ENCODE peak calls at places on chromosomes 1 and 21, in six cellular contexts. X is T-helper 2 cell, V is RPMI7951, O is NAMALWA, P is epithelial cell of esophagus, H is retinal pigment epithelial cell. I is an unnamed sample.

GRCh38 chr1:203769505-203770343 is 4.7 kb downstream of the LAX1 start:
- DNase-seq in P (peak; percentile 99), H (peak; percentile 93), O (no peak), V (peak; percentile 60), X (no peak), I (peak; percentile 93)

GRCh38 chr1:18631496-18632217 is 1.0 kb downstream of the PAX7 start:
- DNase-seq in P (no peak), V (no peak), H (no peak), X (no peak), O (no peak), I (no peak)

GRCh38 chr21:27818847-27819246 is 852.0 kb upstream of the ADAMTS5 start:
- DNase-seq in V (no peak), H (no peak), X (no peak), O (no peak), P (peak; percentile 77), I (peak; percentile 75)

GRCh38 chr21:32463367-32463766 is 50.9 kb downstream of the EVA1C start:
- DNase-seq in O (no peak), P (peak; percentile 30), X (no peak), V (peak; percentile 94), H (peak; percentile 85), I (no peak)

GRCh38 chr1:21266119-21266774 is 24.0 kb downstream of the ECE1 start:
- DNase-seq in H (no peak), V (no peak), P (no peak), X (no peak), O (no peak), I (no peak)

GRCh38 chr1:218585565-218586184 is 240.5 kb downstream of the TGFB2 start:
- DNase-seq in P (peak; percentile 82), X (no peak), O (no peak), V (peak; percentile 86), H (peak; percentile 93), I (no peak)

GRCh38 chr1:212609701-212610574 is 1.4 kb downstream of the ATF3 start:
- DNase-seq in X (no peak), O (peak; percentile 22), V (peak; percentile 11), P (no peak), H (no peak), I (no peak)

GRCh38 chr1:1298861-1299685 is 8.7 kb downstream of the ACAP3 start:
- DNase-seq in H (no peak), V (peak; percentile 40), O (peak; percentile 51), P (no peak), X (no peak), I (no peak)

GRCh38 chr1:35660581-35661473 is 19.5 kb upstream of the PSMB2 start:
- DNase-seq in X (no peak), H (peak; percentile 31), P (peak; percentile 66), V (peak; percentile 63), O (peak; percentile 19), I (no peak)

GRCh38 chr1:228358764-228359612 is 47.6 kb downstream of the TRIM11 start:
- DNase-seq in X (no peak), O (no peak), P (no peak), V (no peak), H (no peak), I (no peak)

GRCh38 chr1:205923663-205924435 is 19.4 kb downstream of the SLC26A9 start:
- DNase-seq in P (no peak), H (no peak), O (no peak), X (no peak), V (no peak), I (no peak)

GRCh38 chr1:54583868-54584267 is 35.8 kb downstream of the ACOT11 start:
- DNase-seq in V (no peak), H (no peak), X (no peak), P (no peak), O (no peak), I (no peak)

GRCh38 chr1:184152944-184153343 is 101.4 kb downstream of the TSEN15 start:
- DNase-seq in V (peak; percentile 5), O (no peak), P (no peak), X (no peak), H (no peak), I (no peak)

GRCh38 chr1:61323681-61324328 is 241.4 kb downstream of the NFIA start:
- DNase-seq in O (no peak), H (no peak), X (no peak), V (no peak), P (peak; percentile 86), I (no peak)

GRCh38 chr1:115064461-115064860 is 24.8 kb downstream of the TSPAN2 start:
- DNase-seq in V (no peak), O (no peak), X (no peak), P (no peak), H (no peak), I (no peak)

GRCh38 chr1:165666152-165666551 is 32.2 kb downstream of the ALDH9A1 start:
- DNase-seq in V (peak; percentile 26), O (no peak), X (no peak), H (no peak), P (peak; percentile 8), I (no peak)

GRCh38 chr21:34950980-34951379 is 98.1 kb downstream of the RUNX1 start:
- DNase-seq in V (no peak), X (no peak), P (no peak), H (no peak), O (no peak), I (no peak)

GRCh38 chr1:15919316-15919715 is 56.6 kb downstream of the ZBTB17 start:
- DNase-seq in P (peak; percentile 88), X (peak; percentile 25), O (no peak), H (peak; percentile 58), V (peak; percentile 86), I (no peak)

GRCh38 chr1:20469406-20470076 is 16.5 kb downstream of the CAMK2N1 start:
- DNase-seq in P (no peak), O (peak; percentile 23), H (no peak), V (peak; percentile 39), X (no peak), I (no peak)

GRCh38 chr1:11053758-11054137 is 6.1 kb downstream of the SRM start:
- DNase-seq in X (no peak), H (no peak), V (no peak), O (peak; percentile 51), P (peak; percentile 21), I (no peak)

GRCh38 chr1:109371271-109371739 is 26.4 kb downstream of the SORT1 start:
- DNase-seq in X (no peak), H (no peak), V (peak; percentile 84), O (no peak), P (peak; percentile 72), I (peak; percentile 65)

GRCh38 chr1:66925558-66925910 is 744 bp downstream of the MIER1 start:
- DNase-seq in P (no peak), V (no peak), O (no peak), H (no peak), X (no peak), I (no peak)

GRCh38 chr1:15057834-15058233 is 95.7 kb upstream of the TMEM51 start:
- DNase-seq in H (no peak), X (no peak), P (no peak), V (no peak), O (no peak), I (no peak)

GRCh38 chr1:45012639-45013278 is 705 bp downstream of the UROD start:
- DNase-seq in P (peak; percentile 60), O (no peak), V (peak; percentile 62), X (no peak), H (no peak), I (peak; percentile 25)

GRCh38 chr1:38028105-38028591 is 15.6 kb downstream of the UTP11 start:
- DNase-seq in P (peak; percentile 89), O (no peak), H (no peak), V (peak; percentile 44), X (no peak), I (no peak)

GRCh38 chr21:31347435-31348032 is 3.5 kb upstream of the TIAM1 start:
- DNase-seq in O (peak; percentile 10), H (no peak), P (peak; percentile 72), X (no peak), V (peak; percentile 59), I (no peak)

GRCh38 chr1:165815725-165816124 is 11.7 kb upstream of the UCK2 start:
- DNase-seq in X (no peak), H (no peak), V (peak; percentile 64), O (no peak), P (peak; percentile 53), I (no peak)

GRCh38 chr1:99950486-99950885 is 19.3 kb upstream of the SLC35A3 start:
- DNase-seq in P (no peak), H (no peak), X (no peak), V (no peak), O (no peak), I (no peak)